ENCODE peak calls at places on chromosome 21, in four cellular contexts. F is upper lobe of right lung, N is WTC11, W is AG04450. R is an unnamed sample.

GRCh38 chr21:25385912-25386474 is 221.3 kb downstream of the MRPL39 start:
- DNase-seq in F (no peak), N (peak), W (peak), R (peak)

GRCh38 chr21:28794341-28794970 is 198.2 kb downstream of the LTN1 start:
- DNase-seq in F (no peak), N (no peak), W (no peak), R (no peak)

GRCh38 chr21:17793675-17794123 is 25.5 kb downstream of the C21orf91 start:
- DNase-seq in F (no peak), N (no peak), W (peak), R (no peak)

GRCh38 chr21:25735895-25736597 is 1.3 kb downstream of the GABPA start:
- DNase-seq in F (no peak), N (no peak), W (no peak), R (no peak)

GRCh38 chr21:39020751-39021474 is 162.3 kb downstream of the PSMG1 start:
- DNase-seq in F (peak), N (no peak), W (no peak), R (no peak)

GRCh38 chr21:26846036-26846931 is 1.1 kb upstream of the ADAMTS1 start:
- DNase-seq in F (peak), N (peak), W (no peak), R (no peak)

GRCh38 chr21:46532080-46532479 is 72.8 kb downstream of the S100B start:
- DNase-seq in F (no peak), N (no peak), W (no peak), R (no peak)

GRCh38 chr21:17727361-17727760 is 91.8 kb downstream of the C21orf91 start:
- DNase-seq in F (no peak), N (no peak), W (no peak), R (no peak)

GRCh38 chr21:28776251-28776650 is 216.4 kb downstream of the LTN1 start:
- DNase-seq in F (no peak), N (no peak), W (peak), R (no peak)

GRCh38 chr21:31872452-31873274 is at the start of gene HUNK:
- DNase-seq in F (peak), N (peak), W (no peak), R (peak)

GRCh38 chr21:26849428-26850115 is 4.4 kb upstream of the ADAMTS1 start:
- DNase-seq in F (no peak), N (no peak), W (no peak), R (no peak)

GRCh38 chr21:38679531-38679930 is 126.2 kb upstream of the ETS2 start:
- DNase-seq in F (no peak), N (no peak), W (no peak), R (peak)

GRCh38 chr21:38178653-38179503 is 77.9 kb upstream of the KCNJ15 start:
- DNase-seq in F (no peak), N (no peak), W (no peak), R (no peak)

GRCh38 chr21:32727478-32727727 is 410 bp downstream of the SYNJ1 start:
- DNase-seq in F (no peak), N (no peak), W (no peak), R (no peak)

GRCh38 chr21:17613242-17613676 is 558 bp upstream of the BTG3 start:
- DNase-seq in F (peak), N (no peak), W (no peak), R (peak)

GRCh38 chr21:28540514-28540913 is 452.2 kb downstream of the LTN1 start:
- DNase-seq in F (no peak), N (no peak), W (peak), R (no peak)

GRCh38 chr21:43331962-43332458 is 94.9 kb downstream of the SIK1 start:
- DNase-seq in F (no peak), N (no peak), W (peak), R (no peak)

GRCh38 chr21:33543505-33544129 is 779 bp downstream of the SON start:
- DNase-seq in F (peak), N (peak), W (no peak), R (peak)

GRCh38 chr21:14864211-14865021 is 200.4 kb downstream of the NRIP1 start:
- DNase-seq in F (peak), N (peak), W (peak), R (no peak)

GRCh38 chr21:17709266-17709611 is 96.5 kb upstream of the BTG3 start:
- DNase-seq in F (no peak), N (no peak), W (no peak), R (peak)

GRCh38 chr21:44267655-44268142 is 6.0 kb upstream of the DNMT3L start:
- DNase-seq in F (no peak), N (peak), W (no peak), R (no peak)

GRCh38 chr21:44347911-44348451 is 5.4 kb upstream of the TRPM2 start:
- DNase-seq in F (peak), N (no peak), W (no peak), R (no peak)

GRCh38 chr21:38668501-38668900 is 137.2 kb upstream of the ETS2 start:
- DNase-seq in F (no peak), N (no peak), W (no peak), R (no peak)

GRCh38 chr21:32565856-32566465 is 19.4 kb downstream of the TCP10L start:
- DNase-seq in F (no peak), N (no peak), W (no peak), R (no peak)

GRCh38 chr21:32364387-32364786 is 28.4 kb downstream of the URB1 start:
- DNase-seq in F (no peak), N (no peak), W (no peak), R (no peak)

GRCh38 chr21:44304041-44304738 is 4.3 kb downstream of the PFKL start:
- DNase-seq in F (no peak), N (no peak), W (no peak), R (no peak)

GRCh38 chr21:14712121-14712520 is 166.0 kb upstream of the SAMSN1 start:
- DNase-seq in F (no peak), N (no peak), W (no peak), R (no peak)

GRCh38 chr21:32335601-32336575 is 37.2 kb downstream of the MRAP start:
- DNase-seq in F (no peak), N (no peak), W (no peak), R (no peak)

GRCh38 chr21:26127918-26128317 is 42.7 kb downstream of the APP start:
- DNase-seq in F (no peak), N (no peak), W (no peak), R (no peak)

GRCh38 chr21:33428669-33429068 is 25.5 kb downstream of the IFNGR2 start:
- DNase-seq in F (peak), N (no peak), W (no peak), R (no peak)

DNA sequence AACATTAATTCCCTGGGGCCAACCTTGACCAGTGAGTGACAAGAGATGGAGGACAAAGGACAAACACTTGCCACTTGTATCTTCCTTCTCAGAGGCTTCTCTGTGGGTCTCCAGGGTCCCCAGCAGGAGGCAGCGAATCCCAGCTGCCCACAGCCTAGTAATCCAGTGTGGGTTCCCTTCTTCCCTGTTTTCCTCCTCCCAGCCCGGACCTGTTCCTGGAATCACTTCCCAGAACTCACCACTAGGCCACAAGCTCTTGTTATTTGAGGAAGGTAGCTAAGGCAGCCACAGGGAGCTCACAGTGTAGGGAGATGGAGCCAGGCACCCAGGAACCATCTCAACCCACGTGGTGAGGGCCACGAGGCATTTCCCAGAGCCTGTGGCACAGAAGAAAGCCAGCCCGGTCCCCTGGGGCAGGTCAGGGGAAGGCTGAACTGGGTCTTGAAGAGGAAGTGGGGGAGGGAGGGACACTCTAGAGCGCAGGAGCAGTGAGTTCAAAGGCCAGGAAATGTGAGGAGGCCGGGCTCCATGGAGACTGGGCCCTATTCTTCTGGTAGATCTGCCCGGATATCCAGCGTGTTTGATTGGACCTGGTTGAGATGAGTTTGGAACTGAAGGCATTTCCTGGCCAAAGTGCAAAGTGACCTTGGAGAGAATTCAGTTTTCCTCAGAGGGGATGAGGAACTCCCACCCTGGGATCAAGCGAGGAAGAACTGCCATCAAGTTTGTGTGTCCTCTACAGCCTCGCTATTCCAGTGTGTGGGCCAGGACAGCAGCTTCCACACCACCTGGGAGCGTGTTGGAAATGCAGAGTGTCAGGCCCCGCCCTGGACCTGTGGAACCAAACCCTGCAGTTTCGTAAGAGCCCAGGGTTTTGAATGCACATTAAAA is 20.3 kb upstream of the C2CD2 start:
- DNase-seq in F (no peak), N (no peak), W (no peak), R (peak)
- TF ChIP-seq CTCF in F (peak), N (no peak), W (peak), R (peak)

DNA sequence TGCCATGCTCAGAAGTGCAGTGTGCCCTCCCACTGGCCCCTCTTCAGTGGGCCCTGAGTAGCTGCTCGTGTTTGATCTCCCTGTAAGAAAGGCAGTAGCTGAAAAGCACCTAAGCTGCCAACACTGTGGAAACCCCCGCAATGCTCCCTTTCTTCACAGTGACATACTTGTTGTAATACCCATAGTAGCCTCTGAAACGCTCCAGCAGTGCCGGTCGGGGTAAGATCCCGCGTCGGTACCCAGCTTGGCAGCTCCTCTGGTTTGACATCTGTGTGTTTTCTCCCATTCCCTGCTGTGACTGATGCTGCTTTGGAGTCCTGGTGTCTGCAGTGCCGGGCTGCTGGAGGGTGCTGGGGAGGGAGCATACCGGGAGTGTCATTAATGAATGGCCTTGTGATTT is 3.6 kb downstream of the CHAF1B start:
- DNase-seq in F (no peak), N (peak), W (no peak), R (peak)
- TF ChIP-seq CTCF in F (peak), N (no peak), W (peak), R (no peak)

DNA sequence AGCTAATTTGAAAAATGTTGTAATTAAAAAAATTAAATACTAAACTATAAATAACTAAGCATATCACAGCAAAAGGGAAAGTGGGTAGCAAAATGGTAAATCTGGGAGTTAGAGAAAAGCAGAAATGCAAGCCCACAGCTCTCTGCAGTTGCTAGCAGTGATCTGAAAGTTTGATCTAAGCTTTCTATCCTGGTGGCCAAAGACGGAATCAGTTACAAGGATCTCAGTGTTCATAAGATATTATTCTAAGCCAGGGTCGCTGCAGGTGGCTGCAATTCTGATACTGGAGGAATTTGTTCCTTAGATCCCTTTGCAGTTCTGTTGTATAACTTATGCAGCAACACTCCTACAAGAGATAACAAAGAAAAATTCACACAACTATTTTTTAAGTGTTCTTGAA is 363.7 kb downstream of the SETD4 start:
- DNase-seq in F (no peak), N (no peak), W (no peak), R (no peak)
- TF ChIP-seq CTCF in F (no peak), N (no peak), W (peak), R (no peak)

GRCh38 chr21:36478941-36479340 is 981 bp downstream of the CLDN14 start:
- DNase-seq in F (no peak), N (peak), W (no peak), R (no peak)
- TF ChIP-seq CTCF in F (no peak), N (no peak), W (peak), R (peak)

DNA sequence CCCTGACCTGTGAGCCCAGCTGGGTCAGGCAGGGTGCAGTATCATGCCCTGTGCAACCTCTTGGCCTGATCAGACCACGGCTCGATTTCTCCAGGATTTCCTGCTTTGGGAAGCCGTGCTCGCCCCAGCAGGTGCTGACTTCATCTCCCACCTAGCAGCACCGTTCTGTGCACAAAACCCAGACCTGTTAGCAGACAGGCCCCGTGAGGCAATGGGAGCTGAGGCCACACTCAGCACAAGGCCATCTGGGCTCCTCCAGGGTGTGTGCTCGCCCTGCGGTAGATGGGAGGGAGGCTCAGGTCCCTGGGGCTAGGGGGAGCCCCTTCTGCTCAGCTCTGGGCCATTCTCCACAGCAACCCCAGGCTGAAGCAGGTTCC is 29.6 kb downstream of the SLC19A1 start:
- DNase-seq in F (peak), N (no peak), W (no peak), R (no peak)
- TF ChIP-seq CTCF in F (no peak), N (no peak), W (no peak), R (no peak)

GRCh38 chr21:41138711-41139110 is 29.2 kb upstream of the BACE2 start:
- DNase-seq in F (no peak), N (no peak), W (no peak), R (no peak)

GRCh38 chr21:41137889-41138288 is 30.1 kb upstream of the BACE2 start:
- DNase-seq in F (no peak), N (no peak), W (no peak), R (no peak)

GRCh38 chr21:41139275-41139674 is 28.7 kb upstream of the BACE2 start:
- DNase-seq in F (no peak), N (no peak), W (no peak), R (no peak)

GRCh38 chr21:41141031-41141457 is 26.9 kb upstream of the BACE2 start:
- DNase-seq in F (no peak), N (no peak), W (no peak), R (no peak)

DNA sequence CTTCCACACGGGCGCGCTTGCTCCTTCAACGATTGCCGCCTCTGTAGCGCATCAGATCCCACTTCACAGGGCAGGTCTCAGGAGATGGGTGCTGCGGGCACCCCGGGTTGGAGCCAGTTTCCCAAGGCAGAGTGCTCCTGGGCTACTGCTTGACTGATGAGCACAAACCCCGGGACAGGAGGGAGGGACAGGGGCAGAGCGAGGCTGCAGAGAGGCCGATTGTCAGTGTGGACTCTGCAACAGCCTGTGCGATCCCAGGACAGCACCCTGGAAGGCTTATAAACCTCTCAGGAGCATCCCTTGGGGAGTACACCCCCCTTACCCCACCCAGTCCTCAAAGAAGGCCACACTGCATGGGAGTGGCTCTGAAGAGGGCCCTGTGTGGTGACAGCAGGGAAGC is 28.0 kb upstream of the BACE2 start:
- DNase-seq in F (no peak), N (no peak), W (no peak), R (no peak)
- TF ChIP-seq CTCF in F (no peak), N (no peak), W (no peak), R (no peak)

DNA sequence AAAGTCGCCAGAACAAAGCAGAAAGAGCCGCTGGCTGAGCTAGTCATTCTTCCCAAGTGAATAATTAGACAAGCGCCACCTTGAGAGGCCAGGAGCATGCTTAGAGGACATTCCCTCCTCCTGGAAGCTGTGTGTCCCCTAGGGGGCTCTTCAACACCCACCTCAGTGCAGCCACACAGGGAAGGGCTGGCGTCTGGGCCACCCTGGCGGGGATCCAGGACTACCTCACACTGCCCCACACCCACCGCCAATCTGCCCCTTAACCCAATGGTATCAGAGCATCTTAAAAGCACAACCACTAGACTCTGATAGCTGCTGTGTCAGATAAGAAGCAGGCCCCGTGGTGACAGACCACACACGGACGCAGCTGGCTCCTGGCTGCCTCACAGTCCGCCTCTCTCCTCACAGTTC is 24.9 kb downstream of the SETD4 start:
- DNase-seq in F (no peak), N (peak), W (no peak), R (no peak)
- TF ChIP-seq CTCF in F (no peak), N (no peak), W (no peak), R (no peak)

GRCh38 chr21:15976807-15977206 is 247.0 kb downstream of the USP25 start:
- DNase-seq in F (no peak), N (peak), W (no peak), R (no peak)
- TF ChIP-seq CTCF in F (peak), N (no peak), W (peak), R (no peak)

R was measured in GM13977.